ENCODE peak calls at places on chromosomes 2 and 18, in nine cellular contexts. W, O, U, S, E, N, Q, P and G are unnamed samples.

GRCh38 chr2:82234283-82234682 is 1929.7 kb upstream of the LRRTM1 start:
- DNase-seq in W (no peak), O (no peak), U (no peak), S (no peak), E (no peak), N (no peak), Q (no peak), P (no peak), G (no peak)

GRCh38 chr2:16032282-16033031 is 92.1 kb downstream of the MYCN start:
- DNase-seq in W (no peak), O (no peak), U (no peak), S (no peak), E (no peak), N (no peak), Q (no peak), P (no peak), G (no peak)

GRCh38 chr18:71371951-71372605 is 1083.2 kb downstream of the SOCS6 start:
- DNase-seq in W (no peak), O (no peak), U (no peak), S (no peak), E (no peak), N (no peak), Q (no peak), P (no peak), G (no peak)

GRCh38 chr2:52632543-52632942 is 1135.1 kb upstream of the CHAC2 start:
- DNase-seq in W (no peak), O (no peak), U (no peak), S (no peak), E (no peak), N (no peak), Q (no peak), P (no peak), G (no peak)

GRCh38 chr18:24763765-24764548 is 303.5 kb downstream of the HRH4 start:
- DNase-seq in W (no peak), O (no peak), U (peak), S (no peak), E (no peak), N (peak), Q (no peak), P (no peak), G (no peak)

GRCh38 chr2:168246483-168247340 is 683 bp downstream of the STK39 start:
- DNase-seq in W (peak), O (peak), U (peak), S (peak), E (peak), N (peak), Q (peak), P (peak), G (peak)

GRCh38 chr2:239106314-239106908 is 258.5 kb downstream of the TWIST2 start:
- DNase-seq in W (no peak), O (peak), U (peak), S (no peak), E (peak), N (no peak), Q (no peak), P (peak), G (no peak)

GRCh38 chr18:76491801-76492668 is 3.0 kb downstream of the ZNF516 start:
- DNase-seq in W (peak), O (peak), U (peak), S (no peak), E (peak), N (no peak), Q (peak), P (peak), G (peak)

GRCh38 chr2:129231924-129232323 is 747.5 kb upstream of the RAB6C start:
- DNase-seq in W (no peak), O (no peak), U (no peak), S (no peak), E (no peak), N (no peak), Q (no peak), P (no peak), G (no peak)

GRCh38 chr2:95308426-95308990 is 11.4 kb downstream of the KCNIP3 start:
- DNase-seq in W (no peak), O (no peak), U (no peak), S (no peak), E (no peak), N (no peak), Q (no peak), P (no peak), G (no peak)

GRCh38 chr2:173151671-173152398 is 76.2 kb downstream of the MAP3K20 start:
- DNase-seq in W (no peak), O (no peak), U (peak), S (no peak), E (no peak), N (no peak), Q (no peak), P (no peak), G (no peak)

GRCh38 chr2:179796213-179797007 is 65.0 kb downstream of the ZNF385B start:
- DNase-seq in W (no peak), O (no peak), U (no peak), S (no peak), E (no peak), N (no peak), Q (no peak), P (no peak), G (no peak)

GRCh38 chr18:68764016-68764415 is 33.9 kb upstream of the CCDC102B start:
- DNase-seq in W (no peak), O (no peak), U (peak), S (no peak), E (no peak), N (no peak), Q (no peak), P (no peak), G (no peak)

GRCh38 chr18:79804130-79804772 is 6.5 kb downstream of the KCNG2 start:
- DNase-seq in W (no peak), O (peak), U (no peak), S (no peak), E (no peak), N (no peak), Q (no peak), P (no peak), G (no peak)

GRCh38 chr2:240412975-240413812 is 22.3 kb upstream of the GPC1 start:
- DNase-seq in W (peak), O (peak), U (no peak), S (peak), E (no peak), N (peak), Q (peak), P (no peak), G (peak)

GRCh38 chr2:173808676-173809075 is 156.5 kb downstream of the SP3 start:
- DNase-seq in W (no peak), O (no peak), U (no peak), S (no peak), E (peak), N (no peak), Q (no peak), P (no peak), G (no peak)

GRCh38 chr2:65020943-65021528 is 31.8 kb downstream of the SLC1A4 start:
- DNase-seq in W (no peak), O (no peak), U (no peak), S (no peak), E (no peak), N (no peak), Q (no peak), P (no peak), G (no peak)

GRCh38 chr2:107634172-107634571 is 192.5 kb upstream of the RGPD4 start:
- DNase-seq in W (no peak), O (no peak), U (no peak), S (no peak), E (no peak), N (no peak), Q (no peak), P (no peak), G (no peak)

GRCh38 chr2:56217106-56217505 is 33.3 kb downstream of the CCDC85A start:
- DNase-seq in W (no peak), O (no peak), U (no peak), S (no peak), E (no peak), N (no peak), Q (no peak), P (no peak), G (no peak)

GRCh38 chr2:104945866-104946265 is 92.0 kb downstream of the POU3F3 start:
- DNase-seq in W (no peak), O (no peak), U (no peak), S (no peak), E (no peak), N (no peak), Q (no peak), P (no peak), G (no peak)

GRCh38 chr2:219155054-219155644 is 5.5 kb downstream of the NHEJ1 start:
- DNase-seq in W (no peak), O (no peak), U (peak), S (no peak), E (peak), N (no peak), Q (no peak), P (peak), G (no peak)

GRCh38 chr18:22613788-22614187 is 196.1 kb upstream of the CTAGE1 start:
- DNase-seq in W (no peak), O (no peak), U (no peak), S (no peak), E (no peak), N (no peak), Q (no peak), P (no peak), G (no peak)

GRCh38 chr2:238061310-238062202 is 755 bp downstream of the SCLY start:
- DNase-seq in W (no peak), O (peak), U (peak), S (peak), E (peak), N (peak), Q (no peak), P (peak), G (no peak)

GRCh38 chr2:64325477-64325851 is 128.5 kb upstream of the LGALSL start:
- DNase-seq in W (no peak), O (no peak), U (peak), S (no peak), E (no peak), N (no peak), Q (no peak), P (no peak), G (no peak)

GRCh38 chr18:67363694-67364093 is 152.8 kb downstream of the DSEL start:
- DNase-seq in W (no peak), O (no peak), U (no peak), S (no peak), E (no peak), N (no peak), Q (no peak), P (no peak), G (no peak)

GRCh38 chr2:36734304-36734703 is 37.8 kb downstream of the VIT start:
- DNase-seq in W (no peak), O (no peak), U (peak), S (no peak), E (no peak), N (no peak), Q (no peak), P (no peak), G (no peak)

GRCh38 chr2:152475982-152476381 is 141.0 kb downstream of the FMNL2 start:
- DNase-seq in W (no peak), O (no peak), U (no peak), S (no peak), E (no peak), N (no peak), Q (no peak), P (no peak), G (no peak)

GRCh38 chr18:8912348-8913057 is 190.0 kb upstream of the NDUFV2 start:
- DNase-seq in W (no peak), O (no peak), U (no peak), S (no peak), E (no peak), N (no peak), Q (peak), P (peak), G (peak)

GRCh38 chr2:11562011-11562410 is 28.2 kb downstream of the GREB1 start:
- DNase-seq in W (no peak), O (peak), U (no peak), S (peak), E (no peak), N (no peak), Q (no peak), P (no peak), G (no peak)

GRCh38 chr2:63050916-63051794 is 525 bp downstream of the OTX1 start:
- DNase-seq in W (no peak), O (no peak), U (no peak), S (no peak), E (peak), N (no peak), Q (no peak), P (peak), G (no peak)

GRCh38 chr2:192230864-192231453 is 36.2 kb upstream of the TMEFF2 start:
- DNase-seq in W (no peak), O (no peak), U (no peak), S (no peak), E (no peak), N (no peak), Q (no peak), P (no peak), G (no peak)

GRCh38 chr2:143158500-143159262 is 29.5 kb downstream of the ARHGAP15 start:
- DNase-seq in W (no peak), O (no peak), U (no peak), S (no peak), E (no peak), N (no peak), Q (no peak), P (no peak), G (no peak)
- H3K4me3 ChIP-seq in W (no peak), O (no peak), U (no peak), S (no peak), E (no peak), N (no peak), Q (no peak), P (no peak), G (no peak)

DNA sequence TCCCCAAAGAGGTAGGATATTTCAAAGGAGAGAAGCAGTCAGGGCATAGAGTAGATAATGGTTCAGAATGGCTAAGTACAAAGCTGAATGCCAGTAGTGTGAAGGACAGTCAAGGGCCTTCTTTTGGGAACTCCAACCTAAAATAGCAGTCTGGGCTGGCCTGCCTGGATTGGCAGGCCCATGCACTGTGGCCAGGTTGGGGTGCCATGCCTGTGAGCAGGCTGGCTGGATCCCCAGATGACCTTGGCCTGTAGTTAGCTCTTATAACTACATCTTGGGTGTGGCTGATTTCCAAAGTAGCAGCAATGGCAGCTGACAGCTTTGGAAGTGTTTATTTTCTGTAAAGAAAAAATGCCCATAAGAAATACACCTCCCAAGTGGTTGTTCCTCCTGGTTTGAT is 51.5 kb upstream of the ITGB6 start:
- DNase-seq in W (no peak), O (no peak), U (no peak), S (no peak), E (peak), N (no peak), Q (no peak), P (no peak), G (no peak)
- H3K4me3 ChIP-seq in W (no peak), O (no peak), U (no peak), S (no peak), E (no peak), N (no peak), Q (no peak), P (no peak), G (no peak)

DNA sequence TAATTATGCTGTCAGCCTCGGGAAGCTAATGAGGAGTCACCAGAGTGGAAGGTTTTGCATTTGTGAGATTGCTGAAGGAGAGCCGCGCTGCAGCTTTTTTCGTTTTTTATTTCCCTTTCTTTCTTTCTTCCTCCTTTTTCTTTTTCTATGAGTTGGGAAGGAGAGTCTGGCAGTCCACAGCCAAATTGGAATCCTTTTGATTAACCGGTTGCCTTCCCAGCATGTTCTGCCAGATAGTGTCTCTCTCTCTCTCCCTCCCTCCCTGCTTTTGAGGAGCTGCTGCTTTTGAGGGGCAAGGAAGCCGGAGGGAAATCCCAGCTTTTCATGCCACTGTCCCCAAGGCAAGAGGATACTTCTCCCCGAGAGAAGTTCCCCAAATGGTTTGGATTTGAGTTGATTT is 82.1 kb downstream of the CDK15 start:
- DNase-seq in W (no peak), O (no peak), U (no peak), S (peak), E (no peak), N (no peak), Q (no peak), P (peak), G (no peak)
- H3K4me3 ChIP-seq in W (no peak), O (peak), U (no peak), S (peak), E (no peak), N (no peak), Q (no peak), P (no peak), G (peak)

DNA sequence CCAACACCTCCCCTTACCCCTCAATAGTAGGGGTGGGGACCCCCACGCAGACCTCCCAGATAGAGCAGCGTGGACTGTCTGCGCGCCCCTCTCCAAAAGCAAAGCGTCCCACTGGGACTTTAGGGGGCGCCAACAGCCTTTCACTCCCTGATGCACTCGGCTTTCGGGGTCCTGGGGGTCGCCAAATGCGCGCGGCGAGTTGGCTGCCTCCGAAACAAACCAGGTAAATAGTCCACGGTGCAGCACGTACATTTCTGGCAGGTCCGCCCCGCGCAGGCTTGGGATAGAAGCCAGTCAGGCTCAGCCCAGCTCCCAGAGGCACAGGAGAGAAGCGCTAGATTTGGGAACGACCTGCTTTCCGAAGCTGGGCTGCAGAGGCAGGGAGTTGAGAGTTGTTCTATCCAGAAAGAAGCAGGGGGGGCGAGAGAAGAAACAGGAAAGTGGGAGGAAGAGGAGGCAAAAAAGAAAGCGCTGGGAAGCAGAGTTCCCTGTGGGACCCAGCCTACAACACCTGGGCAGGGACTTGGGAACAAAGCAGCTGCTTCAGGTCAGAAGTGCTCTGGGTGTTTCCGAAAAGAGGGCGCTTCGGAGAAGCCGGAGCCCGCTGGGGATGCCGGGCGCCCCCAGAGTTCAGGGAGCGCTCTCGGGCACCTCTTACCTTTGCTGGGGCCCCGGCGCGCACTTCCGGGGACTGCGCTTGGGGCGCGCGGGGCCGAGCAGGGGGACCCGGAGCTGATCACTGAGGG is 544 bp downstream of the EVA1A start:
- DNase-seq in W (no peak), O (no peak), U (peak), S (no peak), E (peak), N (no peak), Q (peak), P (peak), G (peak)
- H3K4me3 ChIP-seq in W (peak), O (peak), U (peak), S (peak), E (peak), N (peak), Q (peak), P (peak), G (peak)

DNA sequence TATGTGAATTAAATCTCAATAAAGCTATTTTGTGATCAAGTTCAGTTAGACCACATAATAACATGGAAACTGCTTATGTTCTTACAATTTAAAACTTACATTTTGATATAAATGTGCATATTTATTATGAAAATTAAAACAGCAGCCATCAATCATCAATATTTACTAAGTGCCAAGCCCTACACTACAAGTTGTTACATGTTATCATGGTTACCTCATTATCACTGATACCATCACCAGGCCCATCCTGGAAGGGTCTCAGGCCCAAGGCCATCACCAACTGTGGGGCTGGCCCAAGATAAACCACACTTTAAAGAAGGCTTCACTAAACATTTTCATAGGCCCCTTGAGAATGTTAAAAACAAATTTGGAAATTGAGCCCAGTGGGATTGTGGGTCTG is 6.4 kb downstream of the ITSN2 start:
- DNase-seq in W (no peak), O (no peak), U (no peak), S (no peak), E (no peak), N (no peak), Q (no peak), P (no peak), G (no peak)
- H3K4me3 ChIP-seq in W (no peak), O (no peak), U (no peak), S (no peak), E (no peak), N (no peak), Q (no peak), P (no peak), G (no peak)

GRCh38 chr2:127320067-127320466 is 26.1 kb upstream of the ERCC3 start:
- DNase-seq in W (no peak), O (no peak), U (peak), S (no peak), E (no peak), N (no peak), Q (no peak), P (no peak), G (no peak)
- H3K4me3 ChIP-seq in W (no peak), O (no peak), U (no peak), S (no peak), E (no peak), N (no peak), Q (no peak), P (no peak), G (no peak)

GRCh38 chr2:236164201-236164982 is 3.8 kb downstream of the GBX2 start:
- DNase-seq in W (no peak), O (no peak), U (no peak), S (no peak), E (peak), N (no peak), Q (no peak), P (peak), G (no peak)
- H3K4me3 ChIP-seq in W (peak), O (no peak), U (peak), S (peak), E (peak), N (peak), Q (peak), P (peak), G (peak)